ENCODE peak calls at places on chromosomes 13 and 19, in six cellular contexts. T is body of pancreas, F is PC-9, G is tibial artery, N is left lung, R is thyroid gland. I is an unnamed sample.

GRCh38 chr19:44757735-44758505 is 9.4 kb downstream of the BCL3 start:
- DNase-seq in T (peak; percentile 71), N (peak; percentile 65), R (peak; percentile 57), F (no peak), G (peak; percentile 77), I (no peak)

GRCh38 chr13:46663644-46664043 is 110.7 kb downstream of the LRCH1 start:
- DNase-seq in N (no peak), T (no peak), F (no peak), G (no peak), R (no peak), I (no peak)

GRCh38 chr19:48695743-48696352 is at the start of gene FUT2:
- DNase-seq in N (no peak), T (peak; percentile 88), R (no peak), G (no peak), F (peak; percentile 65), I (peak; percentile 42)

GRCh38 chr19:54667217-54667616 is 4.4 kb downstream of the LILRB4 start:
- DNase-seq in G (no peak), T (no peak), R (no peak), F (no peak), N (no peak), I (no peak)

GRCh38 chr13:97165527-97166425 is 56.4 kb upstream of the MBNL2 start:
- DNase-seq in N (no peak), R (no peak), G (no peak), T (peak; percentile 6), F (no peak), I (no peak)

GRCh38 chr19:16301999-16302694 is 22.5 kb upstream of the KLF2 start:
- DNase-seq in N (no peak), F (peak; percentile 77), T (no peak), R (no peak), G (no peak), I (no peak)

GRCh38 chr19:58362272-58362994 is at the start of gene ZNF497:
- DNase-seq in R (peak; percentile 97), N (peak; percentile 98), T (peak; percentile 98), G (peak; percentile 95), F (peak; percentile 96), I (peak; percentile 95)

GRCh38 chr13:63367522-63368198 is 1952.0 kb upstream of the PCDH20 start:
- DNase-seq in R (no peak), G (no peak), T (no peak), N (no peak), F (no peak), I (no peak)

GRCh38 chr13:76792680-76793334 is 93.4 kb downstream of the KCTD12 start:
- DNase-seq in N (peak; percentile 41), R (peak; percentile 4), G (peak; percentile 48), T (peak; percentile 37), F (no peak), I (no peak)

GRCh38 chr19:46660601-46661019 is 372 bp downstream of the DACT3 start:
- DNase-seq in F (no peak), N (peak; percentile 52), G (no peak), T (no peak), R (no peak), I (peak; percentile 43)

GRCh38 chr13:102870677-102871415 is 25.0 kb downstream of the ERCC5 start:
- DNase-seq in T (peak; percentile 55), R (peak; percentile 59), G (no peak), F (peak; percentile 32), N (peak; percentile 39), I (peak; percentile 87)

GRCh38 chr13:47901451-47901850 is 99.6 kb downstream of the SUCLA2 start:
- DNase-seq in G (no peak), N (no peak), R (no peak), T (no peak), F (no peak), I (no peak)

GRCh38 chr19:40234429-40235237 is 8.1 kb upstream of the CCNP start:
- DNase-seq in G (no peak), R (no peak), N (no peak), F (no peak), T (no peak), I (no peak)

GRCh38 chr19:7605490-7606222 is 10.0 kb downstream of the CAMSAP3 start:
- DNase-seq in N (no peak), G (no peak), T (peak; percentile 40), F (peak; percentile 17), R (no peak), I (peak; percentile 60)

GRCh38 chr19:5985098-5985783 is 7.3 kb upstream of the RANBP3 start:
- DNase-seq in F (peak; percentile 18), T (no peak), N (no peak), G (no peak), R (peak; percentile 82), I (no peak)

GRCh38 chr13:39773833-39774232 is 118.4 kb downstream of the COG6 start:
- DNase-seq in F (no peak), N (no peak), T (no peak), R (no peak), G (no peak), I (no peak)

DNA sequence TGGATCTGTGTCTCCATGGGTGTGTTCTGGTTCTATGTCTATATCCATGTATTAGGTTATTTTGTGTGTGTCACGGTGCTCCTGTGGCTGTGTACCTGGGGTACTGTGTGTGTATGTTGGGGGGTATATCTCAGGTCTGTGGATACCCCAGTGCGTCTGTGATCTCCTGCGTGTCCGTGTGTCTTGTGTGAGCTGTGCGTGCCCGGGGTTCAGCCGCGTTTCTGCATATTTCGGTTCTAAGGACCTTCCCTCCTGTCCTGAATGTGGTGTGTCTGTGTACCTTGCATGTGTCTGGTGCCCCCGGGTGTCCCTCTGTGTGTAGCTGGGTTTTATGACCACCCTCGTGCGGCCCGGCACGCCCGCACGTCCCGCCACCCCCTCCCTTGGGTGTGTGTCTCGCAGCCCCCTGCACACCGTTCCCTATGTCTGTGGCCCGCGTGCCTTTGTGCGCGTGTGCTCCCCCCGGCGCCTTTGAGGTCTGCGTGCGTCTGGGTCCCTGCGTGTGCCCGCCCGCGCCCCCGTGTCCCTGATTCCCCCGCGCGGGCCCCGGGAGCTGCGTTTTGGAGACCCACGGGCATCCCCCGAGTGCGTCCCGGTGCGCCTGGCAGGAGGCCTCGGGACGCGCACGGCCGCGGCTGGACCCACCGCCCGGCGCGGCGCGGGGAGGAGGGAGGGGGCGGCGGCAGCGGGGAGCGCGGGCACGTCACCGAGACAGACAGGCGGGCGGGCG is 12.3 kb upstream of the NANOS3 start:
- DNase-seq in G (no peak), T (no peak), N (no peak), R (no peak), F (no peak), I (no peak)
- TF ChIP-seq CTCF in G (no peak), T (no peak), N (no peak), R (no peak), F (no peak), I (no peak)

GRCh38 chr13:37662624-37663023 is 64.1 kb upstream of the POSTN start:
- DNase-seq in R (no peak), F (no peak), G (no peak), T (no peak), N (no peak), I (no peak)

GRCh38 chr13:37651891-37652290 is 53.3 kb upstream of the POSTN start:
- DNase-seq in T (no peak), R (no peak), F (no peak), N (no peak), G (no peak), I (no peak)

GRCh38 chr13:37652596-37652995 is 54.0 kb upstream of the POSTN start:
- DNase-seq in G (no peak), R (no peak), N (no peak), F (no peak), T (no peak), I (no peak)

GRCh38 chr13:37656247-37656940 is 57.8 kb upstream of the POSTN start:
- DNase-seq in T (no peak), N (no peak), G (peak; percentile 20), R (no peak), F (peak; percentile 51), I (no peak)

GRCh38 chr13:37657134-37657533 is 58.6 kb upstream of the POSTN start:
- DNase-seq in R (no peak), N (no peak), T (no peak), G (no peak), F (no peak), I (no peak)
- H3K27ac ChIP-seq in R (no peak overlapping the region), N (no peak overlapping the region), T (no peak overlapping the region), G (peak overlapping the region; percentile 28), F (peak overlapping the region; percentile 79), I (no peak overlapping the region)

GRCh38 chr19:9381367-9381785 is 18.6 kb downstream of the ZNF177 start:
- DNase-seq in T (no peak), R (no peak), N (no peak), F (no peak), G (no peak), I (no peak)
- H3K9me3 ChIP-seq in T (no peaks in the 10 kb centered on the region), R (peaks cover 37% of the 10 kb centered on the region), N (peaks cover 21% of the 10 kb centered on the region), F (peaks cover 70% of the 10 kb centered on the region), G (peaks cover 37% of the 10 kb centered on the region), I (peaks cover 41% of the 10 kb centered on the region)

DNA sequence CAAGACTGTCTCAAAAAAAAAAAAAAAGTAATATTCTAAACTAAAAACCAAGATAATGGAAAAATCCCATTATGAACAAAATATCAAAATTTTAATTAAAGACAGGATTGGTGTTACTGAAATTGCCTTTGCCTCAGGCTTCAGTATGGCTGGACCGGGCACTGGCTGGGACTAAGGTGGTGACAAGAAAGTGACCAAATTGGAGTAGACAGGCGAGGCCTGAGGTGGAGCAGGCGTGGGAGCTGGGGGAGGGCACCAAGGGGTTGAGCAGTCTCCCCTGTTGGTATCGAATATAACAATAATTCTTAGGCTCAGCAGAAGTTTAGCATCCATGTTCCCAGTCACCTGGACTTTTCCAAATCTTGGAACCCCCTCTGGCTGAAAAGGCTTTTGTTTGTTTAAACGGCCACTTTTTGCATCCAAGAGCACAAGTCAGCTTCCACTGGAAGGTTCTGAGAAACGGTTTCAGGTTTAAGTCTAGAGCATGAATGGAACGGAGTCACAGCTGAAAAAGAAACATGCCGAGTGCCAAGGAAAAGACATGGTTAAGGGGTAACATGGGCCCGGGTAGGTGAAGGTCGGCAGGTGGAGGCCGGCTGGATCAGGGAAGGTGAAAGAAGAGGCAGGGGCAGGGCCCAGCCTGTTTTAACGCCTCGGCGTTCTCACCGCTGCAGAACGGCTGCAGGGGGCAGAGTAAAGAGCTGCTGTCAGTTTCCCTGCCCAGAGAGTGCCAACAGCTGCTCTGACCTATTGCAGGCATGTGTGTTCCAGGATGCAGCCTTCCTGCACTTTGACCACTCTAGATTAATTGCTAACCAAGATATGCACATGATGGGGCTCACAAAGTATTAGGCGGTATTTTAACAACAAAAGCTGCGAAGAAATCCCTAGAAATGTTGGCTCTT is 104.4 kb downstream of the TM9SF2 start:
- DNase-seq in R (peak; percentile 44), T (peak; percentile 82), G (peak; percentile 40), N (peak; percentile 58), F (peak; percentile 28), I (peak; percentile 73)
- TF ChIP-seq CTCF in R (no peak), T (no peak), G (peak; percentile 20), N (no peak), F (no peak), I (peak; percentile 67)

DNA sequence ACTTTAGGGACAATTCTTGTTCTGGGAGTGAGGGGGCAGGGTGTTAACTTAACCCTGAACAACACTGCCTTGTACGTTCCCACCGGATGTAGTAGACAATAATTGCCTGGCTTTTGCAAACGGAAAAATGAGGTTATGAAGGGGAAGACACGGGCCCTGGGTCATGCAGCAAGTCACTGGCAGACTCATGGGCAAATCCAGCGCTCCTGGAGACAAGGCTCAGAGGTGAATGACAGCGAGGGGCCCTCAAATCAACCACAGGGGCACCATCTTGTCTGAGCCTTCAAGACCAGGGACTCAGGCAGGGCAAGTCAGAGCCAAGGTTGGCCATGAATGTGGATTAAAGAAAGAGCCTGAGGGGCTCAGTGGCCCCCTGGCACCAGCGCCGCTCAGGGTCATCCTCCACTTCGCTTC is 2.8 kb downstream of the RASA3 start:
- DNase-seq in F (no peak), N (no peak), G (no peak), T (no peak), R (no peak), I (no peak)
- H3K27ac ChIP-seq in F (no peak overlapping the region), N (peak overlapping the region; percentile 86), G (peak overlapping the region; percentile 79), T (no peak overlapping the region), R (no peak overlapping the region), I (no peak overlapping the region)